ENCODE peak calls at places on chromosome 20, in seven cellular contexts. C is GM12892, T is GM12878, U is SK-N-SH, E is HepG2, Y is K562, Z is H1. V is an unnamed sample.

GRCh38 chr20:16761305-16761829 is 13.2 kb downstream of the OTOR start:
- DNase-seq in C (no peak), E (peak), Y (peak), Z (peak), U (peak), T (peak), V (peak)

GRCh38 chr20:32792316-32792715 is 27.4 kb upstream of the MAPRE1 start:
- DNase-seq in C (peak), E (peak), Y (peak), Z (no peak), U (no peak), T (peak), V (peak)

GRCh38 chr20:53052380-53052779 is 80.2 kb downstream of the TSHZ2 start:
- DNase-seq in C (no peak), Z (no peak), U (no peak), Y (no peak), T (no peak), E (no peak), V (no peak)

GRCh38 chr20:9409981-9410380 is 104.4 kb upstream of the LAMP5 start:
- DNase-seq in U (no peak), Z (no peak), T (no peak), E (no peak), C (no peak), Y (no peak), V (no peak)

GRCh38 chr20:20465259-20465658 is 97.4 kb downstream of the INSM1 start:
- DNase-seq in T (no peak), Y (no peak), C (no peak), E (no peak), Z (no peak), U (no peak), V (no peak)

GRCh38 chr20:34022154-34022842 is 28.6 kb downstream of the RALY start:
- DNase-seq in Y (no peak), Z (no peak), T (peak), U (peak), E (peak), C (peak), V (no peak)

GRCh38 chr20:18672826-18673225 is 85.0 kb downstream of the DTD1 start:
- DNase-seq in Z (no peak), E (no peak), C (no peak), U (peak), Y (no peak), T (no peak), V (no peak)

GRCh38 chr20:47350181-47350550 is 6.3 kb downstream of the ZMYND8 start:
- DNase-seq in Z (no peak), Y (no peak), U (no peak), T (no peak), E (no peak), C (no peak), V (no peak)

GRCh38 chr20:51668932-51669331 is 99.3 kb downstream of the ATP9A start:
- DNase-seq in Y (no peak), T (no peak), C (no peak), U (no peak), Z (no peak), E (no peak), V (no peak)

GRCh38 chr20:41697861-41698559 is 79.8 kb upstream of the CHD6 start:
- DNase-seq in C (no peak), E (peak), T (no peak), U (peak), Z (no peak), Y (peak), V (no peak)

GRCh38 chr20:33240923-33241322 is 5.1 kb downstream of the BPIFA1 start:
- DNase-seq in U (no peak), E (no peak), Z (no peak), C (no peak), T (no peak), Y (no peak), V (no peak)

GRCh38 chr20:45410887-45411286 is 2.8 kb downstream of the DBNDD2 start:
- DNase-seq in Y (no peak), Z (no peak), T (no peak), E (no peak), U (no peak), C (no peak), V (no peak)

GRCh38 chr20:34437330-34437986 is 74.4 kb downstream of the ITCH start:
- DNase-seq in C (no peak), T (no peak), Y (no peak), U (no peak), Z (no peak), E (no peak), V (no peak)

GRCh38 chr20:12984863-12985262 is 23.9 kb upstream of the SPTLC3 start:
- DNase-seq in U (no peak), C (no peak), E (no peak), Z (no peak), Y (no peak), T (no peak), V (no peak)

GRCh38 chr20:57013741-57014140 is 252.7 kb downstream of the BMP7 start:
- DNase-seq in U (no peak), Z (no peak), Y (peak), C (no peak), E (no peak), T (no peak), V (no peak)

GRCh38 chr20:12153616-12154015 is 235.9 kb downstream of the BTBD3 start:
- DNase-seq in T (no peak), C (no peak), Y (no peak), U (no peak), Z (no peak), E (no peak), V (no peak)

GRCh38 chr20:48626226-48626937 is 201.4 kb downstream of the PREX1 start:
- DNase-seq in C (no peak), Y (no peak), E (no peak), T (no peak), U (no peak), Z (no peak), V (no peak)

GRCh38 chr20:54257090-54257816 is 49.4 kb downstream of the PFDN4 start:
- DNase-seq in Y (no peak), Z (peak), U (no peak), T (no peak), E (no peak), C (no peak), V (no peak)

GRCh38 chr20:57760698-57761412 is 51.0 kb upstream of the PMEPA1 start:
- DNase-seq in Z (no peak), Y (peak), U (no peak), T (no peak), C (no peak), E (no peak), V (no peak)

GRCh38 chr20:63070301-63070625 is 63.5 kb upstream of the BHLHE23 start:
- DNase-seq in C (no peak), T (no peak), Y (no peak), E (no peak), U (no peak), Z (no peak), V (no peak)

GRCh38 chr20:45629496-45630100 is at the start of gene WFDC10A:
- DNase-seq in C (no peak), Z (peak), U (peak), Y (peak), T (no peak), E (peak), V (no peak)

GRCh38 chr20:19784511-19785172 is 26.6 kb downstream of the RIN2 start:
- DNase-seq in E (peak), Y (peak), Z (no peak), T (peak), C (no peak), U (peak), V (peak)

GRCh38 chr20:47198254-47198671 is 158.2 kb downstream of the ZMYND8 start:
- DNase-seq in T (peak), C (no peak), E (no peak), U (no peak), Z (no peak), Y (no peak), V (no peak)

GRCh38 chr20:3811421-3812258 is 8.7 kb upstream of the AP5S1 start:
- DNase-seq in Y (peak), Z (no peak), C (no peak), T (no peak), U (peak), E (peak), V (no peak)

DNA sequence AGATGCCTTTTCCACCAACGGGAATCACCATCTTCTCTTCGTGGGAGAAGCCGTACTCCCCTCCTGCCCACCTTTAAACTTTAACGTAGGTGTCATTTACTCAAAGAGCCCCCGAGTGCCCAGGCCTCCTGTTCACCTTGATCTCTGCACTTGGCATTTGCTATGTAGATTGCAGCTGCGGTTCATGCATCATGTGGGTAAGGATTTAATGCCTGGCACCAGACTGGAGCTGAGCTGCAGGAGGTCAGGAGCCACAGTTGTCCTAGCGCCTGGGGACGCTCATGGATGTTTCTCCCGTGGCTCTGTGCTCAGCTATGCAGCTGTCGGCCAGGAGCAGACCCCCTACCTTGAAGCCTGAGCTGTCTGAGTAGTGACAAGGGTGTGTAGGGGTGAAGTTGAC is 133.7 kb downstream of the CDH4 start:
- DNase-seq in U (no peak), C (no peak), E (no peak), Z (no peak), Y (no peak), T (no peak), V (no peak)
- TF ChIP-seq TAF1 in U (no peak), C (no peak), E (no peak), Z (no peak), Y (no peak), T (no peak), V (no peak)

DNA sequence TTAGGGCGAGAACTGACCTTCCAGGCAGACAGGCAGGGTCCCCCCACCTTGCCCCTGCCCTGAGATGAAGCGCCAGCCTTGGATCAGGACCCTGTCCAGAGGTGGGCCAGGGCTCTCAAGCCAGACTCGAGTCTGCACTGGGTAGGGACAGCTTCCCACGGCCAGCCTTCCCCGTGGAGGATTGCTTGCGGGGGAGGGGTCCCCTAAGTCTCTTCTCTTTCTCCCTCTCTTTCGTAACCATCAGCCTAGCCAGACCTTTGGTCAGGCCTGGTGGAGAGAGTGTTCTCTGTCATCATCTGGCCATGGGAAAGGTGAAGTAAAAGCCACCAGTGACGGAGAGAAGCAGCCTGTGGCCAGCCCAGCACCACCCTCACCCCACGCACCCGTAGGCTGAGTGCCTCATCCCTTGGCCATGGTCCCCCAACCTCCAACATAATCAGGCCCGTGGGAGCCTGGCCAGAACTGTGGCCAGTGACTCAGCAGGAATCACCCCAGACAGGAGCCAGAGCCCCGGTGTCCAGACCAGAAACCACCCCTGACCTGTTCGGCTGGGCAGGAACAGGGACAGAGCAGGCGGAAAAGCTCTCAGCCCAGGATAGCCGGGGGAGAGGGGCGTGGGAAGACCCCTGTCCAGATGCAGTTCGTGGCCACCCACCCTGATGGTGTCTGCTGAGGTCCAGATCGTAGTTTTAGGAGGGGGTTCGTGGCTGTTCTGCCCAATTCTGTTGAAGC is 47.1 kb downstream of the SNAI1 start:
- DNase-seq in Y (peak), E (peak), Z (no peak), U (peak), T (no peak), C (no peak), V (no peak)
- TF ChIP-seq POLR2AphosphoS5 in Y (no peak), E (peak), Z (no peak), U (peak), T (no peak), C (no peak), V (no peak)

DNA sequence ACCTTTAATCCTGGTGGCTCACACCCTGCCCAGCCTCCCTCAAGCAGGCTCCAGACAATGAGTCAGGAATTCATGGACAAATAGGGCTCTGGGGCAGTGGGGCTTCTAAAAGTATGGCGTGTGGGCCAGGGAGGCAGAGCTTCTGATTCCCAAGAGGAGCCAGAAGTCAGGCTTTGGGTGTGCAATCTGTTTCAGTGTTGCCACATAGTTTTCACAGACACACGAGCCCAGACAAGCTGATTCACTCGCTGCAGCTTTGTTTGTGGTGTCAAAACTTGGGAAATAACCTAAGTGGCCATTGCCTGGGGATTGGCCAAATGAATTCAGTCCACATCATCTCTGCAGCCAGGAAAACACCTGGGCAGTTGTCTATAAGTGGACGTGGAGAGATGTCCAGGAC is 9.2 kb downstream of the PEDS1 start:
- DNase-seq in Z (no peak), C (no peak), T (no peak), E (peak), Y (no peak), U (no peak), V (no peak)
- TF ChIP-seq TAF1 in Z (no peak), C (no peak), T (no peak), E (no peak), Y (no peak), U (no peak), V (no peak)

GRCh38 chr20:38145094-38146075 is 19.7 kb downstream of the TGM2 start:
- DNase-seq in Z (no peak), Y (no peak), U (no peak), C (no peak), T (no peak), E (peak), V (no peak)
- TF ChIP-seq POLR2AphosphoS5 in Z (no peak), Y (no peak), U (no peak), C (no peak), T (no peak), E (no peak), V (no peak)

V was measured in GM12891.